ENCODE peak calls at places on chromosomes 5 and 9, in nine cellular contexts. One of them, this sample, is unnamed.

GRCh38 chr9:81682797-81683196 is 6.5 kb downstream of the TLE1 start:
- DNase-seq in CD8-positive, alpha-beta T cell: no peak
- DNase-seq in A549: no peak
- DNase-seq in substantia nigra: no peak
- DNase-seq in OCI-LY7: no peak
- DNase-seq in heart right ventricle: no peak
- DNase-seq in IMR-90: no peak
- DNase-seq in CD8-positive, alpha-beta memory T cell: no peak
- DNase-seq in spleen: no peak
- DNase-seq in this sample: no peak

GRCh38 chr9:132090771-132091170 is 11.1 kb upstream of the MED27 start:
- DNase-seq in substantia nigra: no peak
- DNase-seq in OCI-LY7: no peak
- DNase-seq in CD8-positive, alpha-beta memory T cell: no peak
- DNase-seq in A549: no peak
- DNase-seq in spleen: no peak
- DNase-seq in heart right ventricle: no peak
- DNase-seq in CD8-positive, alpha-beta T cell: no peak
- DNase-seq in IMR-90: no peak
- DNase-seq in this sample: no peak

GRCh38 chr5:151585970-151586369 is 5.2 kb downstream of the FAT2 start:
- DNase-seq in OCI-LY7: no peak
- DNase-seq in heart right ventricle: peak
- DNase-seq in IMR-90: no peak
- DNase-seq in CD8-positive, alpha-beta T cell: no peak
- DNase-seq in substantia nigra: no peak
- DNase-seq in CD8-positive, alpha-beta memory T cell: no peak
- DNase-seq in A549: no peak
- DNase-seq in spleen: no peak
- DNase-seq in this sample: no peak

GRCh38 chr9:126673689-126674364 is 60.1 kb downstream of the LMX1B start:
- DNase-seq in A549: no peak
- DNase-seq in spleen: no peak
- DNase-seq in substantia nigra: no peak
- DNase-seq in OCI-LY7: no peak
- DNase-seq in heart right ventricle: no peak
- DNase-seq in IMR-90: peak
- DNase-seq in CD8-positive, alpha-beta memory T cell: no peak
- DNase-seq in CD8-positive, alpha-beta T cell: no peak
- DNase-seq in this sample: no peak

GRCh38 chr5:2752875-2753435 is 1.5 kb upstream of the IRX2 start:
- DNase-seq in CD8-positive, alpha-beta T cell: no peak
- DNase-seq in A549: no peak
- DNase-seq in CD8-positive, alpha-beta memory T cell: no peak
- DNase-seq in spleen: no peak
- DNase-seq in OCI-LY7: no peak
- DNase-seq in substantia nigra: no peak
- DNase-seq in heart right ventricle: no peak
- DNase-seq in IMR-90: no peak
- DNase-seq in this sample: no peak

GRCh38 chr9:17484906-17485305 is 94.0 kb upstream of the SH3GL2 start:
- DNase-seq in spleen: no peak
- DNase-seq in IMR-90: peak
- DNase-seq in A549: no peak
- DNase-seq in CD8-positive, alpha-beta T cell: no peak
- DNase-seq in CD8-positive, alpha-beta memory T cell: no peak
- DNase-seq in OCI-LY7: no peak
- DNase-seq in substantia nigra: no peak
- DNase-seq in heart right ventricle: no peak
- DNase-seq in this sample: no peak

GRCh38 chr9:126298319-126298801 is 28.3 kb upstream of the MVB12B start:
- DNase-seq in spleen: no peak
- DNase-seq in IMR-90: no peak
- DNase-seq in OCI-LY7: no peak
- DNase-seq in A549: no peak
- DNase-seq in heart right ventricle: no peak
- DNase-seq in CD8-positive, alpha-beta T cell: no peak
- DNase-seq in CD8-positive, alpha-beta memory T cell: no peak
- DNase-seq in substantia nigra: peak
- DNase-seq in this sample: peak

GRCh38 chr9:89421595-89421994 is 76.3 kb downstream of the SEMA4D start:
- DNase-seq in substantia nigra: no peak
- DNase-seq in CD8-positive, alpha-beta memory T cell: no peak
- DNase-seq in A549: no peak
- DNase-seq in CD8-positive, alpha-beta T cell: no peak
- DNase-seq in OCI-LY7: no peak
- DNase-seq in heart right ventricle: no peak
- DNase-seq in spleen: no peak
- DNase-seq in IMR-90: peak
- DNase-seq in this sample: no peak

GRCh38 chr5:90356612-90357011 is 52.9 kb downstream of the CETN3 start:
- DNase-seq in IMR-90: no peak
- DNase-seq in spleen: no peak
- DNase-seq in A549: no peak
- DNase-seq in substantia nigra: no peak
- DNase-seq in CD8-positive, alpha-beta memory T cell: no peak
- DNase-seq in OCI-LY7: no peak
- DNase-seq in heart right ventricle: no peak
- DNase-seq in CD8-positive, alpha-beta T cell: no peak
- DNase-seq in this sample: no peak

GRCh38 chr5:163504091-163504931 is 1.1 kb upstream of the MAT2B start:
- DNase-seq in CD8-positive, alpha-beta memory T cell: peak
- DNase-seq in spleen: peak
- DNase-seq in CD8-positive, alpha-beta T cell: no peak
- DNase-seq in substantia nigra: peak
- DNase-seq in OCI-LY7: peak
- DNase-seq in A549: no peak
- DNase-seq in heart right ventricle: peak
- DNase-seq in IMR-90: peak
- DNase-seq in this sample: no peak

GRCh38 chr9:124743686-124744348 is 27.3 kb downstream of the NR6A1 start:
- DNase-seq in substantia nigra: no peak
- DNase-seq in CD8-positive, alpha-beta memory T cell: no peak
- DNase-seq in CD8-positive, alpha-beta T cell: no peak
- DNase-seq in OCI-LY7: no peak
- DNase-seq in IMR-90: peak
- DNase-seq in spleen: no peak
- DNase-seq in A549: no peak
- DNase-seq in heart right ventricle: no peak
- DNase-seq in this sample: no peak

GRCh38 chr5:97365173-97365845 is 182.3 kb upstream of the RIOK2 start:
- DNase-seq in heart right ventricle: no peak
- DNase-seq in spleen: no peak
- DNase-seq in IMR-90: no peak
- DNase-seq in CD8-positive, alpha-beta T cell: no peak
- DNase-seq in A549: no peak
- DNase-seq in CD8-positive, alpha-beta memory T cell: no peak
- DNase-seq in substantia nigra: no peak
- DNase-seq in OCI-LY7: no peak
- DNase-seq in this sample: no peak

GRCh38 chr5:126139773-126140172 is 283.4 kb upstream of the GRAMD2B start:
- DNase-seq in IMR-90: peak
- DNase-seq in spleen: no peak
- DNase-seq in CD8-positive, alpha-beta memory T cell: no peak
- DNase-seq in CD8-positive, alpha-beta T cell: no peak
- DNase-seq in A549: no peak
- DNase-seq in heart right ventricle: no peak
- DNase-seq in substantia nigra: no peak
- DNase-seq in OCI-LY7: no peak
- DNase-seq in this sample: no peak

GRCh38 chr9:88783613-88784230 is 207.5 kb upstream of the S1PR3 start:
- DNase-seq in CD8-positive, alpha-beta T cell: no peak
- DNase-seq in spleen: no peak
- DNase-seq in A549: no peak
- DNase-seq in IMR-90: no peak
- DNase-seq in CD8-positive, alpha-beta memory T cell: no peak
- DNase-seq in heart right ventricle: no peak
- DNase-seq in OCI-LY7: no peak
- DNase-seq in substantia nigra: no peak
- DNase-seq in this sample: no peak

GRCh38 chr9:116153765-116154333 is at the start of gene PAPPA:
- DNase-seq in CD8-positive, alpha-beta T cell: no peak
- DNase-seq in OCI-LY7: no peak
- DNase-seq in IMR-90: no peak
- DNase-seq in A549: no peak
- DNase-seq in substantia nigra: no peak
- DNase-seq in heart right ventricle: peak
- DNase-seq in spleen: no peak
- DNase-seq in CD8-positive, alpha-beta memory T cell: no peak
- DNase-seq in this sample: no peak

GRCh38 chr9:86598411-86599239 is 244.4 kb upstream of the TUT7 start:
- DNase-seq in spleen: no peak
- DNase-seq in CD8-positive, alpha-beta T cell: no peak
- DNase-seq in CD8-positive, alpha-beta memory T cell: no peak
- DNase-seq in heart right ventricle: no peak
- DNase-seq in IMR-90: no peak
- DNase-seq in substantia nigra: no peak
- DNase-seq in A549: no peak
- DNase-seq in OCI-LY7: no peak
- DNase-seq in this sample: no peak

GRCh38 chr5:855771-856530 is 5.2 kb upstream of the ZDHHC11 start:
- DNase-seq in CD8-positive, alpha-beta memory T cell: no peak
- DNase-seq in A549: no peak
- DNase-seq in substantia nigra: no peak
- DNase-seq in OCI-LY7: no peak
- DNase-seq in heart right ventricle: peak
- DNase-seq in CD8-positive, alpha-beta T cell: no peak
- DNase-seq in spleen: peak
- DNase-seq in IMR-90: no peak
- DNase-seq in this sample: no peak

GRCh38 chr5:84599964-84600363 is 215.3 kb upstream of the EDIL3 start:
- DNase-seq in IMR-90: no peak
- DNase-seq in CD8-positive, alpha-beta memory T cell: no peak
- DNase-seq in CD8-positive, alpha-beta T cell: no peak
- DNase-seq in A549: no peak
- DNase-seq in OCI-LY7: no peak
- DNase-seq in spleen: no peak
- DNase-seq in heart right ventricle: no peak
- DNase-seq in substantia nigra: no peak
- DNase-seq in this sample: no peak

GRCh38 chr9:126676685-126677143 is 63.0 kb downstream of the LMX1B start:
- DNase-seq in IMR-90: no peak
- DNase-seq in CD8-positive, alpha-beta T cell: no peak
- DNase-seq in spleen: no peak
- DNase-seq in heart right ventricle: no peak
- DNase-seq in CD8-positive, alpha-beta memory T cell: no peak
- DNase-seq in A549: no peak
- DNase-seq in substantia nigra: no peak
- DNase-seq in OCI-LY7: no peak
- DNase-seq in this sample: no peak

DNA sequence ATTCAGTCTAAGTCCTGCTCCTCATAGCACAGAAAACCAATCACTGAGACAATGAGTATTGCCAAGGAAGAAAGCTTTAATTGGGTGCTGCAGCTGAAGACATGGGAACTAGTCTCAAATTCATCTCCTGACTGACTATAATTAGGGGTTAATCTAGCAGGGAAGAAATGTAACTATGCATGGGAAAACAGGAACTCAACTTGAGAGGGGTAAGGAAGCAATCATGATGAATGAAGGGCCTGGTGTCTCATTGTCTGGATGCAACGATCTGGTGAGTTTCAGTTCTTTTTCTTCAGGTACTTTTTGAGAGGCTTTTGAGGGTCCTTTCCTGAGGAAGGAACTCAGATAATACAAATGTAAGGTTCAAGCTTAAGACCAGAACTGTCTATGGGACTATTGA is 24.0 kb upstream of the OCLN start:
- DNase-seq in heart right ventricle: no peak
- DNase-seq in IMR-90: no peak
- DNase-seq in spleen: no peak
- DNase-seq in CD8-positive, alpha-beta memory T cell: no peak
- DNase-seq in substantia nigra: no peak
- DNase-seq in A549: no peak
- DNase-seq in CD8-positive, alpha-beta T cell: no peak
- DNase-seq in OCI-LY7: peak
- DNase-seq in this sample: no peak
- H3K27ac ChIP-seq in heart right ventricle: no peak
- H3K27ac ChIP-seq in IMR-90: no peak
- H3K27ac ChIP-seq in spleen: no peak
- H3K27ac ChIP-seq in CD8-positive, alpha-beta memory T cell: no peak
- H3K27ac ChIP-seq in substantia nigra: no peak
- H3K27ac ChIP-seq in A549: no peak
- H3K27ac ChIP-seq in CD8-positive, alpha-beta T cell: no peak
- H3K27ac ChIP-seq in OCI-LY7: peak
- H3K27ac ChIP-seq in this sample: no peak

GRCh38 chr5:139369181-139369580 is 13.9 kb downstream of the SLC23A1 start:
- DNase-seq in CD8-positive, alpha-beta T cell: no peak
- DNase-seq in heart right ventricle: no peak
- DNase-seq in substantia nigra: no peak
- DNase-seq in IMR-90: peak
- DNase-seq in A549: no peak
- DNase-seq in OCI-LY7: no peak
- DNase-seq in spleen: no peak
- DNase-seq in CD8-positive, alpha-beta memory T cell: no peak
- DNase-seq in this sample: no peak
- H3K27ac ChIP-seq in CD8-positive, alpha-beta T cell: no peak
- H3K27ac ChIP-seq in heart right ventricle: no peak
- H3K27ac ChIP-seq in substantia nigra: no peak
- H3K27ac ChIP-seq in IMR-90: no peak
- H3K27ac ChIP-seq in A549: no peak
- H3K27ac ChIP-seq in OCI-LY7: no peak
- H3K27ac ChIP-seq in spleen: no peak
- H3K27ac ChIP-seq in CD8-positive, alpha-beta memory T cell: no peak
- H3K27ac ChIP-seq in this sample: no peak

DNA sequence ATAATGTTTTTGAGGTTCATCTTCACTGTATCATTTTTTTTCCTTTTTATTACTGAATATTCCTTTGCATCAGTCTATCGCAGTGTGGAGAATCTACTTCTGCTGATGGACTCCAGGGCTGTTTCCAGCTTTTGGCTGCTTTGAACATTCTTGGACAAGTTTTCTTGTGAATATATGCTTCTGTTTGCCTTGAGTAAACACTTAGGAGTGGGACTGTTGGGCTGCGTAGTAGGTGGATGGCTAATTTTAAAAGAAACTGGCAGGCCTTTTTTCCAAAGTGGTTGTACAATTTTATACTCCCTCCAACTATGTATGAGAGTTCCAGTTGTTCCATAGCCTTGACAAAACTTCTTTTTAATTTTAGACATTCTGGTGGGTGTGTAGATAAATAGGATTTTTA is 102.4 kb downstream of the WDR41 start:
- DNase-seq in substantia nigra: no peak
- DNase-seq in CD8-positive, alpha-beta T cell: no peak
- DNase-seq in OCI-LY7: no peak
- DNase-seq in IMR-90: no peak
- DNase-seq in CD8-positive, alpha-beta memory T cell: no peak
- DNase-seq in spleen: no peak
- DNase-seq in heart right ventricle: no peak
- DNase-seq in A549: no peak
- DNase-seq in this sample: no peak
- H3K27ac ChIP-seq in substantia nigra: no peak
- H3K27ac ChIP-seq in CD8-positive, alpha-beta T cell: no peak
- H3K27ac ChIP-seq in OCI-LY7: no peak
- H3K27ac ChIP-seq in IMR-90: no peak
- H3K27ac ChIP-seq in CD8-positive, alpha-beta memory T cell: no peak
- H3K27ac ChIP-seq in spleen: no peak
- H3K27ac ChIP-seq in heart right ventricle: no peak
- H3K27ac ChIP-seq in A549: no peak
- H3K27ac ChIP-seq in this sample: no peak

DNA sequence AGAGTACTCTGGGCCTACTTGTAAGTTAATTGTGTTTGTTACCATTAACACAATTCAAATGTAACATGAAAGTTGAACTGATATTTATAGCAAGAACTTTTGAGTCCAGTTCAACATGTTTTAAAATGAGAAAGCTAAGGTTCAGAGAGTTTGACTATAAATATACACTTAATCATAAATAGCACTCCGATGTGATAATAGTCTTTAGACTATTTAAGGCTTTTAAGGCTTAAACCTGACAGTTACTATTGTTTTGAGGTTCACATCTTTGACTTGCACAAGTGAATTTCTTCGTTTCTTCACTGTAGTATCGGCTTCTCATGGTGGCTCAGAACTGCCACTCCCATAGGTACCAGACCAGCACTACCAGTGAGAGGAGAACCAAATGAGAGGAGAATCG is 42.4 kb downstream of the ZNF608 start:
- DNase-seq in CD8-positive, alpha-beta memory T cell: no peak
- DNase-seq in spleen: no peak
- DNase-seq in heart right ventricle: no peak
- DNase-seq in A549: no peak
- DNase-seq in OCI-LY7: no peak
- DNase-seq in CD8-positive, alpha-beta T cell: no peak
- DNase-seq in IMR-90: no peak
- DNase-seq in substantia nigra: no peak
- DNase-seq in this sample: no peak
- H3K27ac ChIP-seq in CD8-positive, alpha-beta memory T cell: no peak
- H3K27ac ChIP-seq in spleen: no peak
- H3K27ac ChIP-seq in heart right ventricle: peak
- H3K27ac ChIP-seq in A549: no peak
- H3K27ac ChIP-seq in OCI-LY7: peak
- H3K27ac ChIP-seq in CD8-positive, alpha-beta T cell: no peak
- H3K27ac ChIP-seq in IMR-90: no peak
- H3K27ac ChIP-seq in substantia nigra: no peak
- H3K27ac ChIP-seq in this sample: no peak